ENCODE peak calls at places on chromosomes 4 and X, in ten cellular contexts. Q is WERI-Rb-1, W is psoas muscle, B is esophagus squamous epithelium, I is K562, H is IMR-90, D is mucosa of descending colon, N is astrocyte, X is colonic mucosa, C is tibial nerve. Y is an unnamed sample. For H3K9me3, the result is how much of the 10 kb centered on the place peaks cover.

GRCh38 chr4:21778702-21779101 is 169.9 kb downstream of the KCNIP4 start:
- DNase-seq in H (no peak), C (no peak), W (no peak), B (no peak), Q (no peak), D (no peak), I (no peak), X (no peak), N (no peak), Y (no peak)

GRCh38 chr4:25913056-25913850 is 767 bp upstream of the SMIM20 start:
- DNase-seq in H (peak), C (peak), I (no peak), W (peak), D (peak), Q (peak), B (peak), X (peak), N (no peak), Y (peak)

GRCh38 chr4:33914386-33914785 is 2329.9 kb downstream of the ARAP2 start:
- DNase-seq in I (no peak), C (no peak), X (no peak), D (no peak), Q (no peak), B (no peak), H (no peak), N (no peak), W (no peak), Y (no peak)

GRCh38 chr4:25154594-25155265 is 5.5 kb downstream of the SEPSECS start:
- DNase-seq in B (no peak), D (no peak), H (no peak), X (peak), I (no peak), C (no peak), Q (no peak), W (no peak), N (no peak), Y (peak)

GRCh38 chrX:36908801-36909403 is 99.3 kb upstream of the FAM47C start:
- DNase-seq in X (no peak), D (no peak), W (no peak), Q (no peak), B (no peak), I (peak), C (no peak), N (peak), H (peak), Y (no peak)

GRCh38 chr4:1404573-1405248 is 1.5 kb downstream of the NKX1-1 start:
- DNase-seq in X (peak), W (no peak), B (no peak), N (no peak), H (no peak), C (no peak), I (no peak), D (peak), Q (peak), Y (peak)

GRCh38 chr4:88720749-88721428 is 23.3 kb upstream of the NAP1L5 start:
- DNase-seq in Q (peak), D (no peak), W (no peak), X (no peak), H (no peak), C (no peak), I (no peak), N (no peak), B (no peak), Y (no peak)

GRCh38 chrX:103756736-103757135 is 19.9 kb upstream of the PLP1 start:
- DNase-seq in H (no peak), X (no peak), I (no peak), C (no peak), B (no peak), D (no peak), Q (no peak), N (no peak), W (no peak), Y (no peak)

GRCh38 chrX:85905851-85906250 is 141.5 kb downstream of the CHM start:
- DNase-seq in Q (no peak), N (no peak), C (no peak), X (no peak), D (no peak), B (no peak), W (no peak), H (no peak), I (no peak), Y (no peak)

GRCh38 chrX:49075347-49075746 is 1.5 kb upstream of the PRAF2 start:
- DNase-seq in H (no peak), X (no peak), I (no peak), Q (no peak), W (no peak), N (no peak), D (no peak), C (no peak), B (no peak), Y (no peak)

GRCh38 chr4:8265171-8265929 is 4.2 kb upstream of the HTRA3 start:
- DNase-seq in B (no peak), X (no peak), I (no peak), Q (no peak), D (no peak), H (no peak), C (no peak), N (no peak), W (no peak), Y (no peak)

GRCh38 chr4:74859163-74859562 is 64.8 kb upstream of the BTC start:
- DNase-seq in I (no peak), D (no peak), B (no peak), Q (no peak), X (no peak), C (no peak), N (no peak), W (no peak), H (no peak), Y (no peak)

GRCh38 chrX:38332505-38332904 is 5.2 kb upstream of the RPGR start:
- DNase-seq in D (no peak), N (no peak), X (no peak), Q (no peak), I (no peak), W (no peak), B (no peak), C (no peak), H (no peak), Y (no peak)

GRCh38 chr4:174815282-174815681 is 13.8 kb downstream of the GLRA3 start:
- DNase-seq in C (no peak), N (no peak), H (no peak), I (no peak), W (no peak), X (no peak), B (no peak), D (no peak), Q (no peak), Y (no peak)

GRCh38 chr4:85715996-85716737 is 241.2 kb downstream of the ARHGAP24 start:
- DNase-seq in W (no peak), I (no peak), H (no peak), B (no peak), D (no peak), X (no peak), C (no peak), Q (no peak), N (peak), Y (no peak)

GRCh38 chr4:839675-840443 is 13.9 kb upstream of the CPLX1 start:
- DNase-seq in N (peak), X (no peak), B (no peak), Q (no peak), D (no peak), H (peak), I (no peak), W (no peak), C (no peak), Y (no peak)

GRCh38 chr4:147528054-147528453 is 47.2 kb downstream of the EDNRA start:
- DNase-seq in I (no peak), D (no peak), H (no peak), W (no peak), B (no peak), N (no peak), C (no peak), Q (no peak), X (no peak), Y (no peak)

GRCh38 chr4:8252301-8253173 is 17.0 kb upstream of the HTRA3 start:
- DNase-seq in W (peak), Q (no peak), H (peak), N (peak), B (no peak), X (no peak), I (peak), C (no peak), D (no peak), Y (no peak)

GRCh38 chr4:121656269-121656641 is 40.5 kb downstream of the ANXA5 start:
- DNase-seq in D (no peak), W (peak), N (peak), B (no peak), Q (peak), C (peak), I (peak), H (peak), X (no peak), Y (peak)

GRCh38 chrX:129323115-129323514 is 200.2 kb downstream of the SMARCA1 start:
- DNase-seq in D (no peak), Q (no peak), X (no peak), I (no peak), H (peak), W (no peak), N (peak), C (no peak), B (no peak), Y (no peak)

GRCh38 chr4:165330666-165331065 is 3.2 kb downstream of the MSMO1 start:
- DNase-seq in W (no peak), Q (no peak), N (no peak), X (no peak), H (no peak), I (no peak), B (no peak), D (no peak), C (no peak), Y (no peak)

GRCh38 chr4:180280076-180280475 is 1963.1 kb upstream of the TENM3 start:
- DNase-seq in D (no peak), Q (no peak), X (no peak), H (no peak), C (no peak), W (no peak), B (no peak), N (no peak), I (no peak), Y (no peak)

GRCh38 chr4:2787230-2788100 is 5.4 kb upstream of the SH3BP2 start:
- DNase-seq in I (no peak), D (peak), N (no peak), X (peak), Q (no peak), B (no peak), W (peak), H (no peak), C (no peak), Y (peak)

GRCh38 chrX:11908371-11908770 is 150.3 kb downstream of the MSL3 start:
- DNase-seq in I (peak), X (no peak), W (no peak), N (peak), B (no peak), D (no peak), Q (peak), C (no peak), H (no peak), Y (no peak)

GRCh38 chrX:22314211-22314610 is 41.5 kb downstream of the CBLL2 start:
- DNase-seq in N (no peak), H (no peak), Q (no peak), C (no peak), I (no peak), D (no peak), X (no peak), B (no peak), W (no peak), Y (no peak)

GRCh38 chr4:94454405-94454804 is 2.7 kb downstream of the PDLIM5 start:
- DNase-seq in Q (no peak), W (no peak), B (no peak), C (no peak), X (no peak), I (no peak), D (no peak), N (no peak), H (peak), Y (no peak)

GRCh38 chrX:9440116-9440844 is 24.6 kb upstream of the TBL1X start:
- DNase-seq in H (no peak), N (no peak), C (no peak), D (no peak), I (no peak), W (no peak), X (no peak), B (no peak), Q (no peak), Y (no peak)

GRCh38 chr4:6720202-6720699 is 4.3 kb downstream of the BLOC1S4 start:
- DNase-seq in I (peak), B (no peak), X (peak), H (peak), W (peak), Q (peak), N (peak), C (peak), D (peak), Y (peak)

GRCh38 chrX:5857232-5857631 is 371.4 kb downstream of the NLGN4X start:
- DNase-seq in D (no peak), X (no peak), H (no peak), B (no peak), I (no peak), Q (no peak), C (no peak), W (no peak), N (no peak), Y (no peak)

GRCh38 chr4:24974252-24974580 is 56.5 kb downstream of the LGI2 start:
- DNase-seq in C (no peak), W (peak), Q (no peak), D (no peak), B (no peak), X (no peak), I (no peak), H (no peak), N (no peak), Y (no peak)

GRCh38 chr4:83118869-83119268 is 4.3 kb upstream of the PLAC8 start:
- DNase-seq in D (no peak), W (no peak), I (no peak), H (no peak), Q (no peak), N (no peak), C (no peak), X (no peak), B (no peak), Y (no peak)

GRCh38 chrX:110491846-110492620 is 133.4 kb downstream of the RTL9 start:
- DNase-seq in W (no peak), D (no peak), H (no peak), B (no peak), I (no peak), Q (no peak), C (no peak), N (no peak), X (no peak), Y (no peak)

GRCh38 chrX:1763294-1763693 is 148.4 kb downstream of the ASMT start:
- DNase-seq in B (no peak), I (no peak), Q (no peak), N (no peak), W (no peak), H (no peak), C (no peak), X (no peak), D (no peak), Y (no peak)

GRCh38 chrX:1767026-1767425 is 152.2 kb downstream of the ASMT start:
- DNase-seq in D (no peak), X (no peak), W (no peak), I (no peak), H (no peak), C (no peak), B (no peak), N (no peak), Q (no peak), Y (no peak)
- H3K9me3 ChIP-seq in D (under half), X (under half), W (under half), I (under half), H (under half), C (half or more), B (under half), N (under half), Q (under half), Y (half or more)

DNA sequence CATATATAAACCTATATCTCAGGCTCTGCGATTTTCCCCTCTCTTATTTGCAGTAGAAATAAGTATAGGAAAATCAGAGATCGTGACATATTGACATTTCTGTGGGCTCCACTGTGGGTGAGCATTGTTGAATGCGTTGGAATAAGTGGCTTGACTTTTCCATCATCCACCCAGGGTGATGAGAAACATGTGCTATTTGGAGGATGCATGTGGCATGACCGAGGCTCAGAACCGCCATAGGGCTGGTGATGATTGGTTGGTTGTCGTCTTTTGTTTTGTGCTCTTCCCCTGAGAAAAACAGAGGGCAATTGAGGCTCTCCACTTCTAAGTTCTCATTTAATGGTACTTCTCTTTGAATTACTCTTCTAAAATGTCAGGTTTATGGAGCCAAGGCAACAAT is 140.1 kb downstream of the MXRA5 start:
- DNase-seq in B (no peak), C (no peak), X (no peak), D (no peak), Q (no peak), I (no peak), H (no peak), W (no peak), N (no peak), Y (no peak)
- H3K4me3 ChIP-seq in B (no peak), C (no peak), X (no peak), D (no peak), Q (no peak), I (no peak), H (no peak), W (no peak), N (no peak), Y (no peak)

GRCh38 chrX:151004085-151004484 is 20.9 kb downstream of the HMGB3 start:
- DNase-seq in H (peak), Q (no peak), X (no peak), C (no peak), I (no peak), N (no peak), B (no peak), W (no peak), D (no peak), Y (no peak)
- TF ChIP-seq CTCF in H (peak), Q (peak), X (no peak), C (no peak), I (peak), N (no peak), B (no peak), W (peak), D (no peak), Y (no peak)

GRCh38 chrX:56288607-56289006 is 56.5 kb downstream of the KLF8 start:
- DNase-seq in N (no peak), D (no peak), X (no peak), I (no peak), Q (no peak), B (no peak), H (no peak), W (no peak), C (no peak), Y (no peak)

GRCh38 chrX:56284269-56284668 is 52.1 kb downstream of the KLF8 start:
- DNase-seq in I (no peak), H (no peak), X (no peak), B (no peak), W (no peak), D (no peak), N (no peak), C (no peak), Q (no peak), Y (no peak)

GRCh38 chrX:56289449-56289848 is 57.3 kb downstream of the KLF8 start:
- DNase-seq in H (no peak), B (no peak), W (no peak), N (no peak), X (no peak), I (no peak), D (no peak), Q (no peak), C (no peak), Y (no peak)
- H3K9me3 ChIP-seq in H (under half), B (under half), W (under half), N (under half), X (under half), I (under half), D (under half), Q (under half), C (under half), Y (under half)

DNA sequence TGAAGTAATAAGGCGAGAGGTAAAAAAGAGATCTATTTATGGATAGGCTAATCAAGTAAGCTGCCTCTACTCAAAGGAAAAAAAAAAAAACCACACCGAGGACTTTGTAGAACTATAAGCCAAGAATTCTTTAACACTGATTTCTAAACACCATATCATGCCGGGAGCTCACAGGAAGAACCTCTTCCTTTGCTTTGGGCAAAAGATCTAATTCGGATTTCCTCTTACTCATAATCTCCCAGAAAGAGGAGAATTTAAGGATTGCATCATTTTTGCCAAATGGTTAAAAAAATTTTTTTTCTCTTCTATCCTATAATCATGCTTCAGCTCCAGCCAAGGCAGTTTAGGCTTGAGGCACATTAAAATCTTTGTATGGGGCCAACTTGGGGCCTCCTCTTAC is 95.5 kb downstream of the ZNF827 start:
- DNase-seq in Q (no peak), I (no peak), C (no peak), H (peak), X (no peak), D (no peak), W (no peak), N (peak), B (no peak), Y (no peak)
- H3K4me3 ChIP-seq in Q (no peak), I (no peak), C (no peak), H (no peak), X (no peak), D (no peak), W (no peak), N (no peak), B (no peak), Y (no peak)

DNA sequence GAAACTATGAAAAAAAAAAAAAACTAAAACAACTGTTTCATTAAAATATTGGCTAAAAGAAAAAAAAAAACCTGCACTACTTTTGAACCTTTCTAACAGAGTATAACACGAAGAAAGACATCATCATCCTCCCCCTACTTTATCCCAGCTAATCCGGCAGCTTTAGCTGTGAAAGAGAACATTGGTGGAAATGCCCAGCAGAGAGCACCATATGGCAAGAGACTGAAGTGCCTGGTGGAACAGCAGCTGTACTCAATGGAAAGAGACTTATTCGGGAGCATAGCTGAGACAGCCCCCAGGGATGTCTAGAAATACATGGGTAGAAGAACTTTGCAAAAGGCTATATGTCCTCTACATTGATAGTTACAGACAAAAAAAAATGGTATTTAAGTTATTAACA is 30.3 kb downstream of the STPG2 start:
- DNase-seq in W (no peak), N (peak), Q (peak), B (no peak), C (no peak), H (peak), D (no peak), I (peak), X (no peak), Y (no peak)
- TF ChIP-seq CTCF in W (peak), N (peak), Q (peak), B (peak), C (no peak), H (peak), D (no peak), I (peak), X (no peak), Y (no peak)

GRCh38 chr4:157357887-157358286 is 137.4 kb downstream of the GRIA2 start:
- DNase-seq in C (no peak), W (no peak), I (no peak), Q (no peak), X (no peak), B (no peak), H (no peak), N (no peak), D (no peak), Y (no peak)
- H3K9me3 ChIP-seq in C (under half), W (under half), I (under half), Q (under half), X (under half), B (under half), H (under half), N (under half), D (under half), Y (under half)

GRCh38 chrX:68685722-68686683 is 38.5 kb downstream of the STARD8 start:
- DNase-seq in I (peak), B (peak), N (peak), C (no peak), D (no peak), H (peak), W (peak), Q (peak), X (no peak), Y (no peak)
- H3K4me3 ChIP-seq in I (peak), B (peak), N (peak), C (peak), D (no peak), H (peak), W (peak), Q (peak), X (no peak), Y (peak)

Y was measured in stomach.